ENCODE peak calls at places on chromosomes 16 and 17, in nine cellular contexts. A is stimulated activated CD8-positive, alpha-beta memory T cell treated with anti-CD3 and anti-CD28 coated beads, Interleukin-2, amount 100 ng/mL, for 1 hour; W is left kidney; I is AG20443; S is fibroblast of pulmonary artery; J is HTR-8/SVneo; C is brain pericyte; D is RWPE1; E is HAP-1. R is an unnamed sample.
A peak's percentile ranks its signal among the peaks of the same experiment; 100 is the strongest.

GRCh38 chr17:72711531-72712310 is 380.8 kb downstream of the SLC39A11 start:
- DNase-seq in J (no peak), S (no peak), C (no peak), I (no peak), W (no peak), D (no peak), A (no peak), E (no peak), R (no peak)

GRCh38 chr16:30951785-30952184 is 2.9 kb downstream of the ORAI3 start:
- DNase-seq in C (no peak), W (no peak), J (no peak), I (no peak), D (no peak), E (no peak), A (no peak), S (peak; percentile 87), R (no peak)

GRCh38 chr16:87384162-87384999 is 805 bp upstream of the FBXO31 start:
- DNase-seq in A (no peak), W (no peak), C (no peak), I (peak; percentile 59), D (peak; percentile 26), S (no peak), E (peak; percentile 71), J (no peak), R (peak; percentile 83)

GRCh38 chr16:58426095-58426494 is 33.8 kb downstream of the GINS3 start:
- DNase-seq in I (no peak), J (no peak), A (no peak), S (no peak), C (no peak), E (no peak), W (no peak), D (no peak), R (no peak)

GRCh38 chr17:37787055-37787720 is 42.3 kb upstream of the HNF1B start:
- DNase-seq in W (peak; percentile 85), I (peak; percentile 70), J (no peak), E (no peak), C (no peak), S (peak; percentile 28), A (no peak), D (no peak), R (peak; percentile 34)

GRCh38 chr16:49884033-49884707 is 28.3 kb upstream of the ZNF423 start:
- DNase-seq in E (no peak), S (no peak), I (no peak), A (no peak), J (no peak), C (no peak), W (no peak), D (no peak), R (peak; percentile 84)

GRCh38 chr16:78605548-78606097 is 506.2 kb downstream of the WWOX start:
- DNase-seq in W (no peak), I (no peak), E (no peak), A (no peak), D (no peak), J (no peak), C (no peak), S (no peak), R (no peak)

GRCh38 chr17:38451840-38452529 is 23.7 kb downstream of the ARHGAP23 start:
- DNase-seq in C (no peak), E (no peak), A (no peak), D (peak; percentile 91), W (peak; percentile 87), S (peak; percentile 96), I (peak; percentile 92), J (peak; percentile 92), R (no peak)

GRCh38 chr16:58733248-58733670 is 857 bp downstream of the GOT2 start:
- DNase-seq in E (no peak), W (no peak), S (peak; percentile 26), C (no peak), D (peak; percentile 5), I (peak; percentile 34), A (no peak), J (no peak), R (peak; percentile 15)

GRCh38 chr17:45251931-45252330 is 10.0 kb downstream of the SPATA32 start:
- DNase-seq in A (no peak), D (no peak), J (no peak), I (no peak), W (no peak), E (no peak), C (no peak), S (no peak), R (no peak)

GRCh38 chr16:55499951-55500350 is 8.9 kb upstream of the LPCAT2 start:
- DNase-seq in W (peak; percentile 64), A (no peak), E (no peak), I (peak; percentile 91), D (peak; percentile 78), C (peak; percentile 62), S (peak; percentile 98), J (peak; percentile 88), R (no peak)

GRCh38 chr16:74230126-74230525 is 66.5 kb upstream of the PSMD7 start:
- DNase-seq in I (no peak), D (no peak), J (no peak), S (no peak), W (no peak), C (no peak), E (no peak), A (no peak), R (no peak)

GRCh38 chr17:62882284-62882683 is 74.2 kb upstream of the MARCHF10 start:
- DNase-seq in D (no peak), C (no peak), I (no peak), W (no peak), A (no peak), S (no peak), E (no peak), J (no peak), R (no peak)

GRCh38 chr17:43979671-43980070 is 24.8 kb upstream of the NAGS start:
- DNase-seq in C (no peak), A (no peak), J (no peak), I (no peak), D (no peak), W (no peak), E (no peak), S (no peak), R (no peak)

GRCh38 chr16:57723170-57723569 is 12.4 kb upstream of the KATNB1 start:
- DNase-seq in W (peak; percentile 38), D (no peak), S (peak; percentile 25), E (peak; percentile 46), C (no peak), J (no peak), A (no peak), I (no peak), R (no peak)

GRCh38 chr16:54284931-54285413 is 1.6 kb downstream of the IRX3 start:
- DNase-seq in D (no peak), J (no peak), I (peak; percentile 24), A (no peak), W (peak; percentile 26), C (no peak), E (peak; percentile 49), S (no peak), R (no peak)

GRCh38 chr17:37824534-37825485 is 80.0 kb upstream of the HNF1B start:
- DNase-seq in I (peak; percentile 91), E (no peak), S (peak; percentile 75), C (peak; percentile 37), D (peak; percentile 94), A (no peak), J (peak; percentile 96), W (peak; percentile 56), R (peak; percentile 35)

GRCh38 chr17:73156887-73157870 is 7.6 kb upstream of the SSTR2 start:
- DNase-seq in W (peak; percentile 8), J (no peak), E (no peak), D (no peak), I (no peak), S (no peak), C (no peak), A (no peak), R (no peak)

GRCh38 chr17:27181935-27182334 is 112.0 kb upstream of the WSB1 start:
- DNase-seq in I (no peak), E (no peak), A (no peak), J (no peak), W (no peak), S (no peak), C (no peak), D (no peak), R (no peak)

GRCh38 chr17:58516644-58517377 is 2.4 kb upstream of the MTMR4 start:
- DNase-seq in I (no peak), W (no peak), S (no peak), E (no peak), A (no peak), J (no peak), D (no peak), C (no peak), R (peak; percentile 61)

GRCh38 chr16:79932564-79932963 is 332.0 kb upstream of the MAF start:
- DNase-seq in J (no peak), W (no peak), I (no peak), E (no peak), D (peak; percentile 9), C (no peak), A (no peak), S (no peak), R (no peak)

GRCh38 chr17:1384881-1385280 is 15.1 kb downstream of the YWHAE start:
- DNase-seq in D (no peak), C (no peak), I (no peak), A (no peak), E (no peak), W (no peak), J (no peak), S (no peak), R (no peak)

GRCh38 chr16:57826706-57827625 is 24.7 kb upstream of the KIFC3 start:
- DNase-seq in S (no peak), A (no peak), D (no peak), E (no peak), J (no peak), I (no peak), C (no peak), W (peak; percentile 44), R (peak; percentile 78)

GRCh38 chr16:23302045-23302956 is at the start of gene SCNN1B:
- DNase-seq in A (no peak), J (no peak), I (no peak), E (no peak), S (no peak), C (no peak), D (no peak), W (peak; percentile 68), R (no peak)

GRCh38 chr17:72416054-72416691 is 295.4 kb downstream of the SOX9 start:
- DNase-seq in I (no peak), S (no peak), W (peak; percentile 58), J (peak; percentile 91), C (no peak), A (no peak), D (peak; percentile 96), E (no peak), R (no peak)

GRCh38 chr16:19092653-19093410 is 20.9 kb upstream of the ITPRIPL2 start:
- DNase-seq in S (no peak), D (no peak), C (no peak), A (no peak), I (no peak), J (no peak), W (no peak), E (no peak), R (no peak)

GRCh38 chr16:29806641-29807425 is 504 bp downstream of the MAZ start:
- DNase-seq in A (no peak), S (no peak), W (peak; percentile 88), J (peak; percentile 43), E (peak; percentile 85), C (no peak), I (no peak), D (peak; percentile 48), R (peak; percentile 81)

GRCh38 chr17:8041249-8041928 is 2.5 kb downstream of the ALOX15B start:
- DNase-seq in A (no peak), C (no peak), W (peak; percentile 74), S (peak; percentile 95), E (peak; percentile 57), D (peak; percentile 53), I (peak; percentile 68), J (peak; percentile 63), R (no peak)

GRCh38 chr17:56929362-56929969 is 15.6 kb upstream of the TRIM25 start:
- DNase-seq in D (no peak), C (no peak), J (no peak), S (no peak), A (no peak), E (no peak), W (peak; percentile 21), I (no peak), R (no peak)

GRCh38 chr16:78607465-78607864 is 508.0 kb downstream of the WWOX start:
- DNase-seq in S (no peak), I (no peak), C (no peak), D (peak; percentile 6), J (no peak), E (no peak), A (no peak), W (no peak), R (no peak)

GRCh38 chr17:41992576-41992975 is 24.7 kb downstream of the DNAJC7 start:
- DNase-seq in A (no peak), W (no peak), E (no peak), C (no peak), J (no peak), S (no peak), I (no peak), D (no peak), R (no peak)